ENCODE peak calls at places on chromosomes 6 and 20, in five cellular contexts. F is BJ, I is ovary, J is foreskin fibroblast, V is brain microvascular endothelial cell. N is an unnamed sample.

GRCh38 chr6:42306439-42307140 is 88.9 kb upstream of the MRPS10 start:
- DNase-seq in V (no peak), J (no peak), I (no peak), F (no peak), N (no peak)

GRCh38 chr6:48610846-48611245 is 499.8 kb upstream of the PTCHD4 start:
- DNase-seq in F (no peak), I (no peak), J (peak), V (no peak), N (peak)

GRCh38 chr6:75631847-75632246 is 30.2 kb downstream of the SENP6 start:
- DNase-seq in F (no peak), V (no peak), I (no peak), J (no peak), N (no peak)

GRCh38 chr6:44256291-44257006 is 879 bp downstream of the SLC35B2 start:
- DNase-seq in F (no peak), V (no peak), J (peak), I (no peak), N (no peak)

GRCh38 chr6:15389759-15390723 is 144.2 kb downstream of the JARID2 start:
- DNase-seq in I (no peak), J (peak), F (no peak), V (peak), N (peak)

GRCh38 chr6:109351231-109352132 is 30.8 kb downstream of the CD164 start:
- DNase-seq in V (no peak), J (peak), I (no peak), F (no peak), N (peak)

GRCh38 chr20:35296101-35296554 is 3.9 kb upstream of the FAM83C start:
- DNase-seq in V (no peak), F (no peak), I (peak), J (no peak), N (no peak)

GRCh38 chr20:57503035-57503658 is 21.8 kb downstream of the CTCFL start:
- DNase-seq in I (no peak), V (no peak), J (no peak), F (no peak), N (no peak)

GRCh38 chr20:50325215-50325614 is 134.6 kb downstream of the CEBPB start:
- DNase-seq in V (no peak), J (no peak), F (no peak), I (no peak), N (no peak)

GRCh38 chr6:47440722-47441121 is 36.9 kb upstream of the CD2AP start:
- DNase-seq in F (no peak), V (no peak), J (no peak), I (no peak), N (no peak)

GRCh38 chr6:135310291-135310690 is 129.2 kb downstream of the MYB start:
- DNase-seq in J (no peak), F (no peak), V (no peak), I (no peak), N (no peak)

GRCh38 chr20:10218536-10219451 is at the start of gene SNAP25:
- DNase-seq in J (peak), V (peak), I (peak), F (no peak), N (peak)

GRCh38 chr6:111992851-111993250 is 61.1 kb upstream of the CCN6 start:
- DNase-seq in I (no peak), J (peak), F (no peak), V (peak), N (peak)

GRCh38 chr6:84791233-84791632 is 26.8 kb upstream of the TBX18 start:
- DNase-seq in V (no peak), F (no peak), J (peak), I (no peak), N (peak)

DNA sequence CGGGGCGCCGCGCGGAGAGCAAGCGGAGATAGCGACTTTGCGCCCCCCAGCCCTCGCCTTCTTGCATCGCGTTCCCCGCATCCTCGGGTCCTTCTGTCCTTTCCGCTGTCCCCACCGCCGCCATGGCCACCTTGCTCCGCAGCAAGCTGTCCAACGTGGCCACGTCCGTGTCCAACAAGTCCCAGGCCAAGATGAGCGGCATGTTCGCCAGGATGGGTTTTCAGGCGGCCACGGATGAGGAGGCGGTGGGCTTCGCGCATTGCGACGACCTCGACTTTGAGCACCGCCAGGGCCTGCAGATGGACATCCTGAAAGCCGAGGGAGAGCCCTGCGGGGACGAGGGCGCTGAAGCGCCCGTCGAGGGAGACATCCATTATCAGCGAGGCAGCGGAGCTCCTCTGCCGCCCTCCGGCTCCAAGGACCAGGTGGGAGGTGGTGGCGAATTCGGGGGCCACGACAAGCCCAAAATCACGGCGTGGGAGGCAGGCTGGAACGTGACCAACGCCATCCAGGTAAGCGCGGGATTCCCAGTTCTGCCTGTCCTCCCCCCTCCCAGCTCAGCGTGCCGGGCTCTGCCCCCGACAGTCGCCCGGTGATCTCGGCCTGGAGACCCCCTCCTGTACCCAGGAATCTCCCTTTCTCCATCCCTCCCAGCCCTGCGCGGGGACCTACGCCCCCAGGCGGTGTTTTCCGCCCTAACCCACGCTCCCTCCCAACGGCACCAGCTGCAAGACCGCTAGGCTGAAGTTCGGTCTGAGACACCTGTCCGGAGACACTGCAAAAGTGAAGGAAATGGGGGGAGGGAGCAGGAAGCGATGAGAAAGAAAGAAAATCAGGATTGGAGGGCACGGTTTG is 544 bp downstream of the SLC32A1 start:
- DNase-seq in J (no peak), I (no peak), F (no peak), V (no peak), N (no peak)
- H3K4me3 ChIP-seq in J (no peak), I (no peak), F (no peak), V (no peak), N (no peak)

DNA sequence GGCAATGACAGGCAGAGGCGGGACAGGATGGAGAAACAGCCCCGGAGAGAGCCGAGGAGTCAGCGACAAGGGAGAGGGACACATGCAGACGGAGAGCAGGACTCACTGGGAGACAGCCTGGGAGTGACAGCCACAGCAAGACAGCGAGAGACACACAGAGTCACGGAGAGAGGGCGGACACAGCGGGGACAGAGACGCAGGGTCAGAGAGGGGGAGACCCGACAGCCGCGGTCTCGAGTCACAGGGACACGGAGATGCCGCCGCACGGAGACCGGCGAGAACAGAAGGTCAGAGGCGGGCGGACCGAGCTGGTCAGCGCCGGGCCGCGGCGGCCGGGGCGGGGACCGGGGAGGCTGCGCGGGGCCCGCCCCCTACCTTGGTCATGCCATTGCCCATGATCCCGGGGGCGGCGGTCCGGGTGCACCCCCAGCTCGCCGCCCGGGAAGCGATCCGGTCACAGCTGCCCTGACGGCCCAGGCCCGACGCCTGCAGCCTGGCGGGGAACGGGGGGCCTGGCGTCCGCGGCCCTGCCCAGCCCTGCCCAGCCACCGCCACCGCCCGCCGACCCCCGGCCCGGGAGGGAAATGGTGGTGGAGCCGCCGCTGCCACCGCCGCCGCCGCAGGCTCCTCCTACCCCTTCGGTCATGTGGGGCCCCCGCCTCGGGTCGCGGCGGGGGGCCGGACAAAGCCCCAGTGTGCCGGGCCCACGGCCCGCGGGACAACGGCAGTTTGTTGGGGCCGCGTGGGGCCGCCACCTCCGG is at the start of the genes DUSP15 and TTLL9:
- DNase-seq in F (no peak), J (peak), I (peak), V (no peak), N (no peak)
- H3K4me3 ChIP-seq in F (peak), J (peak), I (peak), V (peak), N (peak)

DNA sequence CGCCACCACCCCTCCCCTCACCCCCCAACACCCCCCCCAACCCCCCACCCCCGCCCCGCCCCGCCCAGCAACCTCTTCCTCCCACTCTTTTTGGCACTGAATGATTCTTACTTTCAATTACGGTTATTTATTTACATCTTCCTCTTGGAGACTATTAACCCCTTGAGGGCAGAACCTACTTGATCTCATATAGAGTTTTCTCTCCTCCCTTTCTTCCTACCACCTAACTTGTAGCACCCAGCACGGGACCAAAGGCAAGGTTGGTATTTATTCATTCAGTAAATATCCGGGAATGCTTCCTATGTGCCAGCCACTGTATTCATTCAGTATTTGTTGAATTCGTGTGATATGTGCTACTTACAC is 1.2 kb upstream of the CNKSR3 start:
- DNase-seq in V (no peak), F (no peak), J (no peak), I (no peak), N (no peak)
- H3K4me3 ChIP-seq in V (peak), F (no peak), J (no peak), I (no peak), N (no peak)

GRCh38 chr6:157221817-157222175 is 101.5 kb downstream of the TMEM242 start:
- DNase-seq in J (no peak), V (no peak), I (no peak), F (no peak), N (no peak)

GRCh38 chr6:157219201-157220200 is 103.8 kb downstream of the TMEM242 start:
- DNase-seq in V (peak), I (no peak), F (no peak), J (peak), N (peak)

GRCh38 chr6:157221049-157221816 is 102.1 kb downstream of the TMEM242 start:
- DNase-seq in F (no peak), J (peak), I (peak), V (peak), N (peak)

GRCh38 chr6:157218371-157219198 is 104.7 kb downstream of the TMEM242 start:
- DNase-seq in V (no peak), I (no peak), J (no peak), F (no peak), N (no peak)

DNA sequence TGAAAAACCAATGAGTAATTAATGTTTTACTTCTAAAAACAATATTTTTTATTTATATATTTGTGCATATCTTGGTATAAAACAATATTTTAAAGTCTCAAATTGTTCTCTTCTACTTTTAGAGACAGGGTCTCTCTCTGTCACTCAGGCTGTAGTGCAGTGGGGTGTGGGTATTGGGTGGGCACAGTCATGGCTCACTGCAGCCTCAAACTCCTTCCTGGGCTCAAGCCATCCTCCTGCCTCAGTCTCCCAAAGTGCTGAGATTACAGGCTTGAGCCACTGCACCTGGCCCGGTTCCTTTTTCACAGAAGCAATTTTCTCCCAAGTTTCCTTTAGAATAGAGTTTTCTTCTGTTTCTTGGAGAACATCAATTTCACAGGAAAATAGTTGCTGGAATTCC is 102.8 kb downstream of the TMEM242 start:
- DNase-seq in V (no peak), J (no peak), I (no peak), F (no peak), N (no peak)
- H3K4me3 ChIP-seq in V (peak), J (peak), I (no peak), F (no peak), N (no peak)